ENCODE peak calls at places on chromosomes 12 and 14, in ten cellular contexts. S is effector memory CD8-positive, alpha-beta T cell; E is neural progenitor cell; Q is breast epithelium; D is tibial artery; K is amniotic stem cell; J is ureter; N is hypothalamus; V is anterior cingulate cortex; F is NCI-H1105 treated with DMSO at 0.1 percent for 48 hours. P is an unnamed sample.

GRCh38 chr12:42679402-42679801 is 89.9 kb upstream of the PRICKLE1 start:
- DNase-seq in S (no peak), E (no peak), Q (no peak), D (no peak), K (no peak), J (no peak), N (no peak), V (no peak), F (no peak), P (no peak)

GRCh38 chr12:46771268-46771837 is 54.4 kb downstream of the SLC38A4 start:
- DNase-seq in S (no peak), E (no peak), Q (no peak), D (no peak), K (no peak), J (no peak), N (no peak), V (no peak), F (no peak), P (no peak)

GRCh38 chr14:95577875-95578274 is 43.0 kb downstream of the GLRX5 start:
- DNase-seq in S (no peak), E (no peak), Q (no peak), D (no peak), K (no peak), J (no peak), N (no peak), V (no peak), F (no peak), P (no peak)

GRCh38 chr14:64423987-64424386 is 35.8 kb downstream of the MTHFD1 start:
- DNase-seq in S (no peak), E (no peak), Q (no peak), D (no peak), K (no peak), J (no peak), N (no peak), V (no peak), F (no peak), P (no peak)

GRCh38 chr14:23660290-23661226 is 24.4 kb downstream of the DHRS2 start:
- DNase-seq in S (peak; percentile 42), E (no peak), Q (no peak), D (no peak), K (no peak), J (no peak), N (no peak), V (peak; percentile 14), F (peak; percentile 12), P (no peak)

GRCh38 chr14:52314521-52315354 is 626 bp downstream of the PTGER2 start:
- DNase-seq in S (peak; percentile 36), E (peak; percentile 36), Q (no peak), D (no peak), K (no peak), J (no peak), N (no peak), V (no peak), F (peak; percentile 72), P (no peak)

GRCh38 chr12:104562763-104563162 is 106.0 kb downstream of the CHST11 start:
- DNase-seq in S (no peak), E (no peak), Q (no peak), D (no peak), K (no peak), J (no peak), N (no peak), V (no peak), F (no peak), P (no peak)

GRCh38 chr12:106004289-106004688 is 134.5 kb downstream of the NUAK1 start:
- DNase-seq in S (no peak), E (no peak), Q (no peak), D (no peak), K (no peak), J (no peak), N (no peak), V (no peak), F (no peak), P (no peak)

GRCh38 chr14:100558966-100559365 is 28.3 kb downstream of the BEGAIN start:
- DNase-seq in S (no peak), E (no peak), Q (no peak), D (no peak), K (no peak), J (no peak), N (no peak), V (no peak), F (no peak), P (no peak)

GRCh38 chr12:43306066-43306465 is 245.9 kb downstream of the ADAMTS20 start:
- DNase-seq in S (no peak), E (no peak), Q (peak; percentile 50), D (no peak), K (peak; percentile 36), J (peak; percentile 47), N (no peak), V (no peak), F (no peak), P (no peak)

GRCh38 chr14:37695836-37696235 is 100.4 kb downstream of the TTC6 start:
- DNase-seq in S (no peak), E (no peak), Q (no peak), D (no peak), K (no peak), J (no peak), N (no peak), V (no peak), F (no peak), P (no peak)

GRCh38 chr14:93733231-93733630 is 55.1 kb downstream of the PRIMA1 start:
- DNase-seq in S (no peak), E (no peak), Q (no peak), D (no peak), K (no peak), J (no peak), N (no peak), V (no peak), F (no peak), P (no peak)

GRCh38 chr12:82687020-82687951 is 580 bp downstream of the TMTC2 start:
- DNase-seq in S (peak; percentile 52), E (peak; percentile 72), Q (peak; percentile 24), D (peak; percentile 58), K (peak; percentile 70), J (peak; percentile 65), N (peak; percentile 41), V (no peak), F (peak; percentile 75), P (no peak)

GRCh38 chr14:26596722-26597030 is 1.2 kb downstream of the NOVA1 start:
- DNase-seq in S (no peak), E (no peak), Q (no peak), D (peak; percentile 21), K (no peak), J (no peak), N (no peak), V (no peak), F (peak; percentile 42), P (peak; percentile 26)

GRCh38 chr14:83827383-83827782 is 1702.6 kb upstream of the FLRT2 start:
- DNase-seq in S (no peak), E (no peak), Q (no peak), D (no peak), K (no peak), J (no peak), N (no peak), V (no peak), F (no peak), P (no peak)

GRCh38 chr14:31420013-31420318 is 384 bp downstream of the HEATR5A start:
- DNase-seq in S (no peak), E (peak; percentile 86), Q (peak; percentile 23), D (peak; percentile 33), K (no peak), J (peak; percentile 67), N (peak; percentile 40), V (no peak), F (peak; percentile 56), P (peak; percentile 64)

GRCh38 chr12:126493366-126494108 is 1428.3 kb downstream of the AACS start:
- DNase-seq in S (no peak), E (no peak), Q (no peak), D (no peak), K (no peak), J (no peak), N (no peak), V (no peak), F (no peak), P (no peak)

GRCh38 chr12:1318327-1319031 is 275.9 kb downstream of the FBXL14 start:
- DNase-seq in S (no peak), E (peak; percentile 55), Q (no peak), D (no peak), K (no peak), J (no peak), N (no peak), V (no peak), F (peak; percentile 99), P (peak; percentile 15)

GRCh38 chr14:37413504-37414003 is 181.5 kb downstream of the FOXA1 start:
- DNase-seq in S (no peak), E (no peak), Q (no peak), D (no peak), K (no peak), J (no peak), N (no peak), V (no peak), F (no peak), P (no peak)

GRCh38 chr14:44759263-44759662 is 202.5 kb downstream of the KLHL28 start:
- DNase-seq in S (no peak), E (no peak), Q (no peak), D (no peak), K (no peak), J (no peak), N (no peak), V (no peak), F (no peak), P (no peak)

GRCh38 chr12:49094104-49094948 is at the start of gene DHH:
- DNase-seq in S (no peak), E (peak; percentile 83), Q (no peak), D (peak; percentile 49), K (no peak), J (no peak), N (no peak), V (no peak), F (peak; percentile 48), P (no peak)

GRCh38 chr14:73227812-73228781 is 9.2 kb upstream of the PAPLN start:
- DNase-seq in S (no peak), E (peak; percentile 42), Q (peak; percentile 43), D (peak; percentile 60), K (peak; percentile 23), J (peak; percentile 54), N (no peak), V (no peak), F (no peak), P (no peak)

GRCh38 chr12:19373569-19373968 is 65.7 kb upstream of the AEBP2 start:
- DNase-seq in S (no peak), E (no peak), Q (no peak), D (no peak), K (no peak), J (no peak), N (no peak), V (no peak), F (no peak), P (no peak)

GRCh38 chr14:98954347-98955000 is 317.5 kb downstream of the BCL11B start:
- DNase-seq in S (no peak), E (no peak), Q (no peak), D (no peak), K (no peak), J (peak; percentile 15), N (no peak), V (no peak), F (no peak), P (no peak)

GRCh38 chr12:123077298-123078113 is 73.4 kb downstream of the PITPNM2 start:
- DNase-seq in S (no peak), E (no peak), Q (no peak), D (no peak), K (no peak), J (no peak), N (no peak), V (no peak), F (no peak), P (no peak)

GRCh38 chr12:54418441-54419087 is 502 bp downstream of the ITGA5 start:
- DNase-seq in S (no peak), E (no peak), Q (no peak), D (no peak), K (no peak), J (no peak), N (no peak), V (no peak), F (no peak), P (no peak)

GRCh38 chr14:105066285-105067071 is 1.2 kb upstream of the GPR132 start:
- DNase-seq in S (no peak), E (no peak), Q (no peak), D (no peak), K (no peak), J (no peak), N (no peak), V (no peak), F (no peak), P (no peak)

GRCh38 chr12:120981407-120981921 is 3.1 kb downstream of the HNF1A start:
- DNase-seq in S (no peak), E (no peak), Q (no peak), D (no peak), K (no peak), J (no peak), N (no peak), V (no peak), F (no peak), P (no peak)